ENCODE peak calls at places on chromosomes 5 and 9, in five cellular contexts. One of them, this sample, is unnamed.

GRCh38 chr5:35166043-35166442 is 64.2 kb downstream of the PRLR start:
- DNase-seq in A549: no peak
- DNase-seq in BJ: no peak
- DNase-seq in IMR-90: no peak
- DNase-seq in cardiac muscle cell: no peak
- DNase-seq in this sample: no peak

GRCh38 chr9:126514037-126514821 is 99.5 kb upstream of the LMX1B start:
- DNase-seq in cardiac muscle cell: peak; percentile 46
- DNase-seq in IMR-90: peak; percentile 15
- DNase-seq in A549: peak; percentile 87
- DNase-seq in BJ: no peak
- DNase-seq in this sample: peak; percentile 22

GRCh38 chr9:117153021-117153420 is 261.8 kb downstream of the ASTN2 start:
- DNase-seq in cardiac muscle cell: no peak
- DNase-seq in BJ: peak; percentile 2
- DNase-seq in A549: no peak
- DNase-seq in IMR-90: peak; percentile 57
- DNase-seq in this sample: no peak

GRCh38 chr5:51226420-51226735 is 156.9 kb upstream of the ISL1 start:
- DNase-seq in IMR-90: no peak
- DNase-seq in BJ: no peak
- DNase-seq in cardiac muscle cell: no peak
- DNase-seq in A549: no peak
- DNase-seq in this sample: no peak

GRCh38 chr9:97615439-97616072 is 17.6 kb downstream of the TSTD2 start:
- DNase-seq in cardiac muscle cell: peak; percentile 80
- DNase-seq in A549: peak; percentile 69
- DNase-seq in BJ: no peak
- DNase-seq in IMR-90: peak; percentile 54
- DNase-seq in this sample: peak; percentile 45

GRCh38 chr9:97510797-97511761 is 9.6 kb downstream of the TMOD1 start:
- DNase-seq in BJ: no peak
- DNase-seq in A549: no peak
- DNase-seq in IMR-90: peak; percentile 95
- DNase-seq in cardiac muscle cell: peak; percentile 8
- DNase-seq in this sample: peak; percentile 79

GRCh38 chr5:89200899-89201298 is 317.9 kb upstream of the MEF2C start:
- DNase-seq in cardiac muscle cell: no peak
- DNase-seq in A549: no peak
- DNase-seq in IMR-90: no peak
- DNase-seq in BJ: no peak
- DNase-seq in this sample: no peak

GRCh38 chr5:119009131-119009530 is 20.8 kb upstream of the DTWD2 start:
- DNase-seq in BJ: no peak
- DNase-seq in A549: peak; percentile 13
- DNase-seq in cardiac muscle cell: no peak
- DNase-seq in IMR-90: no peak
- DNase-seq in this sample: no peak

GRCh38 chr9:134734270-134734669 is 92.7 kb downstream of the COL5A1 start:
- DNase-seq in A549: no peak
- DNase-seq in BJ: no peak
- DNase-seq in cardiac muscle cell: peak; percentile 89
- DNase-seq in IMR-90: peak; percentile 62
- DNase-seq in this sample: peak; percentile 27

GRCh38 chr9:107387401-107387800 is 102.2 kb downstream of the KLF4 start:
- DNase-seq in cardiac muscle cell: peak; percentile 34
- DNase-seq in A549: no peak
- DNase-seq in BJ: no peak
- DNase-seq in IMR-90: no peak
- DNase-seq in this sample: no peak

GRCh38 chr5:32023816-32024215 is 150.3 kb downstream of the GOLPH3 start:
- DNase-seq in cardiac muscle cell: no peak
- DNase-seq in A549: no peak
- DNase-seq in IMR-90: no peak
- DNase-seq in BJ: no peak
- DNase-seq in this sample: no peak

GRCh38 chr5:133713209-133713608 is 100.9 kb upstream of the FSTL4 start:
- DNase-seq in BJ: no peak
- DNase-seq in cardiac muscle cell: no peak
- DNase-seq in IMR-90: no peak
- DNase-seq in A549: no peak
- DNase-seq in this sample: no peak

GRCh38 chr9:132970306-132971062 is 8.0 kb upstream of the GFI1B start:
- DNase-seq in cardiac muscle cell: no peak
- DNase-seq in A549: no peak
- DNase-seq in IMR-90: no peak
- DNase-seq in BJ: no peak
- DNase-seq in this sample: no peak

GRCh38 chr5:88287302-88287701 is 18.7 kb upstream of the TMEM161B start:
- DNase-seq in cardiac muscle cell: no peak
- DNase-seq in A549: no peak
- DNase-seq in IMR-90: no peak
- DNase-seq in BJ: no peak
- DNase-seq in this sample: no peak

GRCh38 chr9:128103589-128103962 is 24.0 kb downstream of the PTGES2 start:
- DNase-seq in A549: no peak
- DNase-seq in IMR-90: no peak
- DNase-seq in BJ: no peak
- DNase-seq in cardiac muscle cell: no peak
- DNase-seq in this sample: no peak

GRCh38 chr9:4680750-4681149 is 1.4 kb downstream of the CDC37L1 start:
- DNase-seq in BJ: no peak
- DNase-seq in A549: no peak
- DNase-seq in cardiac muscle cell: peak; percentile 34
- DNase-seq in IMR-90: peak; percentile 31
- DNase-seq in this sample: peak; percentile 45

GRCh38 chr5:95060100-95060499 is 224.8 kb downstream of the MCTP1 start:
- DNase-seq in A549: no peak
- DNase-seq in IMR-90: no peak
- DNase-seq in BJ: no peak
- DNase-seq in cardiac muscle cell: no peak
- DNase-seq in this sample: no peak

GRCh38 chr9:35649431-35650340 is 1.0 kb downstream of the SIT1 start:
- DNase-seq in A549: no peak
- DNase-seq in cardiac muscle cell: peak; percentile 56
- DNase-seq in IMR-90: no peak
- DNase-seq in BJ: no peak
- DNase-seq in this sample: no peak

GRCh38 chr9:130174920-130175321 is 2.7 kb downstream of the NCS1 start:
- DNase-seq in cardiac muscle cell: no peak
- DNase-seq in BJ: no peak
- DNase-seq in A549: no peak
- DNase-seq in IMR-90: no peak
- DNase-seq in this sample: no peak

GRCh38 chr5:458547-459353 is 15.8 kb downstream of the EXOC3 start:
- DNase-seq in cardiac muscle cell: no peak
- DNase-seq in IMR-90: peak; percentile 65
- DNase-seq in A549: peak; percentile 30
- DNase-seq in BJ: peak; percentile 31
- DNase-seq in this sample: peak; percentile 50

GRCh38 chr5:11504794-11505193 is 399.5 kb downstream of the CTNND2 start:
- DNase-seq in IMR-90: no peak
- DNase-seq in BJ: no peak
- DNase-seq in cardiac muscle cell: peak; percentile 8
- DNase-seq in A549: no peak
- DNase-seq in this sample: no peak

DNA sequence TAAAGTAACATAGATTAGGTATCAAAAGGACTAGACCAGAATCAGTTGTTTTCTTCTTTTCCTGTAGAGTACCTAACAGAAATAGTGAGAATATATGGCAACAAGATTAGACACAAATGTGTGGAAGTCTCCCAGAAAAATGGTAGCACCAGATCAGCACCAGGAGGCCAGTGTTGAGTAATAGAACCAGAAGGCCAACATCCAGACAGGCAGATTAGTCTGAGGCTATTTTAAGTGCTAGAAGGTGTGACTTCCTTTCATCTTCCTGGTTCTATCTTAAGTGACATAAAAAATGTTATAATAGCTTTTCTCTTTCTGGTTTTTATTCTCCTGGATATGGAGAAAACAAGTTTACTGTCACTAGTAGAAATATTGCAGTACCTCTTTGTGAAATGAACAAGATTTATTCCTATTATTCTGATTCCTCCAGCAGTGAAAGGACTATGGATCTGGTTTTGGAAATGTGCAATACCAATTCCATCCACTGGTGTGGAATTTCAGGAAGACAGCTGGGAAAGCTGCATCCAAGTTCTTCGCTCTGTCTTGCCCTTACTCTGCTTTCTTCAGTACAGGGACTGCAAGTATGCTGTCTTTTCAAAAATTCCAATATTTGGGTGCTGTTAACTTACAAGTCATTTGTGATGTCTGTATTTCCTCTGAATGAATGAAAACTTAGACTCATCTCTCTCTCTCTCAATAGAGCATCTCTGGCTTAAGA is 39.1 kb downstream of the SHLD3 start:
- DNase-seq in cardiac muscle cell: peak; percentile 27
- DNase-seq in BJ: no peak
- DNase-seq in A549: peak; percentile 25
- DNase-seq in IMR-90: peak; percentile 18
- DNase-seq in this sample: peak; percentile 22
- TF ChIP-seq CTCF in cardiac muscle cell: peak; percentile 49
- TF ChIP-seq CTCF in BJ: peak; percentile 45
- TF ChIP-seq CTCF in A549: peak; percentile 5
- TF ChIP-seq CTCF in IMR-90: peak; percentile 39
- TF ChIP-seq CTCF in this sample: peak; percentile 78

GRCh38 chr5:157322581-157322980 is 56.7 kb downstream of the CYFIP2 start:
- DNase-seq in A549: no peak
- DNase-seq in BJ: no peak
- DNase-seq in IMR-90: no peak
- DNase-seq in cardiac muscle cell: no peak
- DNase-seq in this sample: no peak

GRCh38 chr5:157326440-157327023 is 60.6 kb downstream of the CYFIP2 start:
- DNase-seq in IMR-90: no peak
- DNase-seq in cardiac muscle cell: no peak
- DNase-seq in A549: no peak
- DNase-seq in BJ: no peak
- DNase-seq in this sample: no peak

GRCh38 chr5:157327771-157328170 is 61.8 kb downstream of the CYFIP2 start:
- DNase-seq in BJ: no peak
- DNase-seq in IMR-90: no peak
- DNase-seq in cardiac muscle cell: no peak
- DNase-seq in A549: no peak
- DNase-seq in this sample: no peak

GRCh38 chr5:157323107-157323706 is 57.3 kb downstream of the CYFIP2 start:
- DNase-seq in BJ: no peak
- DNase-seq in A549: no peak
- DNase-seq in cardiac muscle cell: no peak
- DNase-seq in IMR-90: no peak
- DNase-seq in this sample: no peak

GRCh38 chr5:157324237-157324636 is 58.3 kb downstream of the CYFIP2 start:
- DNase-seq in A549: peak; percentile 41
- DNase-seq in IMR-90: no peak
- DNase-seq in BJ: no peak
- DNase-seq in cardiac muscle cell: no peak
- DNase-seq in this sample: no peak
- TF ChIP-seq CTCF in A549: peak; percentile 53
- TF ChIP-seq CTCF in IMR-90: peak; percentile 40
- TF ChIP-seq CTCF in BJ: peak; percentile 48
- TF ChIP-seq CTCF in cardiac muscle cell: peak; percentile 35
- TF ChIP-seq CTCF in this sample: peak; percentile 71

GRCh38 chr5:154542000-154542399 is 64.0 kb upstream of the HAND1 start:
- DNase-seq in BJ: no peak
- DNase-seq in IMR-90: no peak
- DNase-seq in cardiac muscle cell: no peak
- DNase-seq in A549: no peak
- DNase-seq in this sample: no peak
- TF ChIP-seq CTCF in BJ: no peak
- TF ChIP-seq CTCF in IMR-90: no peak
- TF ChIP-seq CTCF in cardiac muscle cell: no peak
- TF ChIP-seq CTCF in A549: no peak
- TF ChIP-seq CTCF in this sample: no peak

GRCh38 chr5:135218486-135218755 is 180.6 kb downstream of the MACROH2A1 start:
- DNase-seq in BJ: no peak
- DNase-seq in cardiac muscle cell: no peak
- DNase-seq in IMR-90: no peak
- DNase-seq in A549: no peak
- DNase-seq in this sample: no peak

GRCh38 chr5:135216072-135216812 is 182.2 kb upstream of the PITX1 start:
- DNase-seq in BJ: no peak
- DNase-seq in A549: no peak
- DNase-seq in cardiac muscle cell: no peak
- DNase-seq in IMR-90: no peak
- DNase-seq in this sample: no peak

GRCh38 chr5:135219239-135219638 is 179.8 kb downstream of the MACROH2A1 start:
- DNase-seq in BJ: no peak
- DNase-seq in IMR-90: no peak
- DNase-seq in A549: no peak
- DNase-seq in cardiac muscle cell: no peak
- DNase-seq in this sample: no peak

GRCh38 chr5:135216813-135217154 is 182.2 kb downstream of the MACROH2A1 start:
- DNase-seq in A549: no peak
- DNase-seq in BJ: no peak
- DNase-seq in IMR-90: no peak
- DNase-seq in cardiac muscle cell: no peak
- DNase-seq in this sample: no peak

DNA sequence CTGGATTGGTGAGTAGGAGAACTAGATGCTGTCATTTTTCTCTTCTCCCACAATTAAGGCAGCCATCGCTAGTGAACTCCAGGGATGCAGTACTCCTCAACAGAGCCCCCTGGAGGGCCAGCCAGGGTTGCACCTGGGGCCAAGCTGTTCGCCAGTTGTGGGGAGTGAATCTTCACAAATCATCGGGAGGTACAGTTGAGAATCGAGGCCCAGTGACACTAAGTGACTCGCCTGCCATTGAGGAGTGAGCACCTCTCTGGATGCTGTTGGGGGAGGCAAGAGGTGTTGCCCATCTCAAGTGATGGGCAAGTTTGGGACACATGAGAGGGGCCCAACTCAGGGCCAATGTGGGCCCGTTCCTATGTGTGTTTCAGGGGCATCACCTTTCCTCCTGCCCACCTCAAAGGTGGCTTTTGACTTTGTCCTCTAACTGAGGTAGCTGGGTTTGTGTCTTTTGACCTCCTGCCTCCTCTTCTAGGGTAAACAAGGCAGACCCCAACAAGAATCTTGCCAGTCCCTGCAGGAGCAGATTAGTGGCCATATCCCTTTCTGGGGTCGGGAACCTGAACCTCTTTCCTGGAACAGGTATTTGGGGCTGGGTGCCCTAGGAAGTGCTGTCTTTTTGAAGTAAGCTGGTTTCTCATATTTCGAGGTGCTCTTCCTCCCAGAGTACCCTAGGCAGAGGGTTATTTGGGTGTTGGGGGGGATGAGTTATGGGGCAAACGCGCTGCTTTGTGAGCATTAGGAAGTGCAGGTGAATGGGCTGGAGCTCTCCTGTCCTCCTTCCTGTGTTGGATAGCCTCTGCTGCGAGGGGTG is 181.2 kb downstream of the MACROH2A1 start:
- DNase-seq in A549: peak; percentile 18
- DNase-seq in cardiac muscle cell: no peak
- DNase-seq in IMR-90: no peak
- DNase-seq in BJ: no peak
- DNase-seq in this sample: no peak
- TF ChIP-seq CTCF in A549: no peak
- TF ChIP-seq CTCF in cardiac muscle cell: no peak
- TF ChIP-seq CTCF in IMR-90: no peak
- TF ChIP-seq CTCF in BJ: no peak
- TF ChIP-seq CTCF in this sample: peak; percentile 32

This sample was measured in HFFc6.